ENCODE peak calls at places on chromosomes 13 and 19, in four cellular contexts. One of them, this sample, is unnamed.

GRCh38 chr19:447816-448546 is 12.9 kb downstream of the SHC2 start:
- DNase-seq in PC-9: no peak
- DNase-seq in T-cell: no peak
- DNase-seq in psoas muscle: no peak
- DNase-seq in this sample: no peak

GRCh38 chr13:35988648-35989081 is 142.5 kb downstream of the DCLK1 start:
- DNase-seq in PC-9: no peak
- DNase-seq in T-cell: no peak
- DNase-seq in psoas muscle: no peak
- DNase-seq in this sample: no peak

GRCh38 chr19:55466246-55466614 is 1.7 kb upstream of the C19orf85 start:
- DNase-seq in PC-9: no peak
- DNase-seq in T-cell: no peak
- DNase-seq in psoas muscle: no peak
- DNase-seq in this sample: no peak

GRCh38 chr19:17659996-17660395 is 28.2 kb downstream of the UNC13A start:
- DNase-seq in PC-9: no peak
- DNase-seq in T-cell: no peak
- DNase-seq in psoas muscle: no peak
- DNase-seq in this sample: no peak

GRCh38 chr19:11737964-11738745 is 591 bp downstream of the ZNF823 start:
- DNase-seq in PC-9: peak; percentile 56
- DNase-seq in T-cell: peak; percentile 4
- DNase-seq in psoas muscle: peak; percentile 72
- DNase-seq in this sample: peak; percentile 27

GRCh38 chr19:29521291-29522075 is 4.3 kb upstream of the VSTM2B start:
- DNase-seq in PC-9: no peak
- DNase-seq in T-cell: no peak
- DNase-seq in psoas muscle: no peak
- DNase-seq in this sample: no peak

GRCh38 chr13:114096811-114097503 is 35.5 kb downstream of the RASA3 start:
- DNase-seq in PC-9: no peak
- DNase-seq in T-cell: no peak
- DNase-seq in psoas muscle: peak; percentile 50
- DNase-seq in this sample: no peak

GRCh38 chr13:43021926-43022670 is 1.3 kb upstream of the DNAJC15 start:
- DNase-seq in PC-9: no peak
- DNase-seq in T-cell: no peak
- DNase-seq in psoas muscle: no peak
- DNase-seq in this sample: no peak

This sample was measured in activated CD8-positive, alpha-beta memory T cell treated with anti-CD3 and anti-CD28 coated beads, Interleukin-2, amount 50 U/mL, for 4 hours.